ENCODE peak calls at places on chromosomes 6 and 20, in eight cellular contexts. One of them, this sample, is unnamed.

GRCh38 chr6:33983109-33983475 is 162.8 kb downstream of the GRM4 start:
- DNase-seq in OCI-LY7: no peak
- DNase-seq in small intestine: peak; percentile 56
- DNase-seq in thoracic aorta: no peak
- DNase-seq in CD4-positive, alpha-beta T cell: no peak
- DNase-seq in lung: peak; percentile 62
- DNase-seq in effector memory CD4-positive, alpha-beta T cell: no peak
- DNase-seq in neural progenitor cell: no peak
- DNase-seq in this sample: no peak

GRCh38 chr20:7980332-7981046 is 39.1 kb downstream of the TMX4 start:
- DNase-seq in lung: no peak
- DNase-seq in neural progenitor cell: peak; percentile 52
- DNase-seq in small intestine: peak; percentile 35
- DNase-seq in OCI-LY7: peak; percentile 36
- DNase-seq in effector memory CD4-positive, alpha-beta T cell: no peak
- DNase-seq in CD4-positive, alpha-beta T cell: no peak
- DNase-seq in thoracic aorta: no peak
- DNase-seq in this sample: peak; percentile 24

GRCh38 chr6:112877134-112878100 is 530.3 kb downstream of the RFPL4B start:
- DNase-seq in lung: no peak
- DNase-seq in effector memory CD4-positive, alpha-beta T cell: no peak
- DNase-seq in neural progenitor cell: peak; percentile 28
- DNase-seq in CD4-positive, alpha-beta T cell: no peak
- DNase-seq in thoracic aorta: no peak
- DNase-seq in OCI-LY7: no peak
- DNase-seq in small intestine: peak; percentile 1
- DNase-seq in this sample: peak; percentile 77

GRCh38 chr6:44702292-44702691 is 314.8 kb downstream of the CDC5L start:
- DNase-seq in CD4-positive, alpha-beta T cell: no peak
- DNase-seq in small intestine: no peak
- DNase-seq in lung: no peak
- DNase-seq in effector memory CD4-positive, alpha-beta T cell: no peak
- DNase-seq in neural progenitor cell: no peak
- DNase-seq in thoracic aorta: no peak
- DNase-seq in OCI-LY7: no peak
- DNase-seq in this sample: no peak

GRCh38 chr6:21115111-21115510 is 478.4 kb upstream of the SOX4 start:
- DNase-seq in lung: no peak
- DNase-seq in effector memory CD4-positive, alpha-beta T cell: no peak
- DNase-seq in OCI-LY7: no peak
- DNase-seq in CD4-positive, alpha-beta T cell: no peak
- DNase-seq in thoracic aorta: no peak
- DNase-seq in neural progenitor cell: peak; percentile 39
- DNase-seq in small intestine: no peak
- DNase-seq in this sample: no peak

GRCh38 chr6:34235605-34236422 is 859 bp upstream of the HMGA1 start:
- DNase-seq in CD4-positive, alpha-beta T cell: peak; percentile 52
- DNase-seq in neural progenitor cell: peak; percentile 96
- DNase-seq in thoracic aorta: no peak
- DNase-seq in effector memory CD4-positive, alpha-beta T cell: peak; percentile 56
- DNase-seq in lung: peak; percentile 67
- DNase-seq in OCI-LY7: peak; percentile 73
- DNase-seq in small intestine: peak; percentile 85
- DNase-seq in this sample: no peak

GRCh38 chr6:35494161-35494563 is 2.7 kb downstream of the TEAD3 start:
- DNase-seq in neural progenitor cell: peak; percentile 30
- DNase-seq in small intestine: no peak
- DNase-seq in effector memory CD4-positive, alpha-beta T cell: no peak
- DNase-seq in CD4-positive, alpha-beta T cell: no peak
- DNase-seq in OCI-LY7: no peak
- DNase-seq in lung: no peak
- DNase-seq in thoracic aorta: no peak
- DNase-seq in this sample: no peak

GRCh38 chr20:1242530-1242929 is 16.7 kb downstream of the RAD21L1 start:
- DNase-seq in thoracic aorta: no peak
- DNase-seq in lung: no peak
- DNase-seq in neural progenitor cell: no peak
- DNase-seq in OCI-LY7: no peak
- DNase-seq in CD4-positive, alpha-beta T cell: no peak
- DNase-seq in small intestine: no peak
- DNase-seq in effector memory CD4-positive, alpha-beta T cell: no peak
- DNase-seq in this sample: peak; percentile 66

GRCh38 chr6:166266336-166266735 is 41.9 kb downstream of the PRR18 start:
- DNase-seq in small intestine: no peak
- DNase-seq in effector memory CD4-positive, alpha-beta T cell: no peak
- DNase-seq in lung: no peak
- DNase-seq in OCI-LY7: no peak
- DNase-seq in CD4-positive, alpha-beta T cell: no peak
- DNase-seq in neural progenitor cell: no peak
- DNase-seq in thoracic aorta: no peak
- DNase-seq in this sample: no peak

GRCh38 chr6:84508334-84508733 is 256.1 kb downstream of the TBX18 start:
- DNase-seq in effector memory CD4-positive, alpha-beta T cell: no peak
- DNase-seq in small intestine: no peak
- DNase-seq in OCI-LY7: no peak
- DNase-seq in neural progenitor cell: no peak
- DNase-seq in lung: no peak
- DNase-seq in thoracic aorta: no peak
- DNase-seq in CD4-positive, alpha-beta T cell: no peak
- DNase-seq in this sample: no peak

GRCh38 chr20:19462491-19462890 is 250.0 kb downstream of the SLC24A3 start:
- DNase-seq in OCI-LY7: no peak
- DNase-seq in effector memory CD4-positive, alpha-beta T cell: no peak
- DNase-seq in thoracic aorta: no peak
- DNase-seq in lung: no peak
- DNase-seq in neural progenitor cell: no peak
- DNase-seq in CD4-positive, alpha-beta T cell: no peak
- DNase-seq in small intestine: no peak
- DNase-seq in this sample: no peak

GRCh38 chr6:161668665-161669064 is 394.8 kb upstream of the AGPAT4 start:
- DNase-seq in thoracic aorta: no peak
- DNase-seq in OCI-LY7: no peak
- DNase-seq in lung: no peak
- DNase-seq in effector memory CD4-positive, alpha-beta T cell: no peak
- DNase-seq in neural progenitor cell: no peak
- DNase-seq in small intestine: no peak
- DNase-seq in CD4-positive, alpha-beta T cell: no peak
- DNase-seq in this sample: no peak

GRCh38 chr20:4961746-4962145 is 39.6 kb downstream of the SLC23A2 start:
- DNase-seq in CD4-positive, alpha-beta T cell: no peak
- DNase-seq in lung: no peak
- DNase-seq in neural progenitor cell: no peak
- DNase-seq in thoracic aorta: no peak
- DNase-seq in small intestine: no peak
- DNase-seq in OCI-LY7: no peak
- DNase-seq in effector memory CD4-positive, alpha-beta T cell: peak; percentile 4
- DNase-seq in this sample: peak; percentile 70

GRCh38 chr6:109396319-109396718 is 14.1 kb upstream of the CD164 start:
- DNase-seq in effector memory CD4-positive, alpha-beta T cell: no peak
- DNase-seq in OCI-LY7: no peak
- DNase-seq in CD4-positive, alpha-beta T cell: no peak
- DNase-seq in small intestine: no peak
- DNase-seq in neural progenitor cell: no peak
- DNase-seq in thoracic aorta: no peak
- DNase-seq in lung: no peak
- DNase-seq in this sample: no peak

GRCh38 chr6:136961848-136962247 is 39.7 kb downstream of the SLC35D3 start:
- DNase-seq in effector memory CD4-positive, alpha-beta T cell: no peak
- DNase-seq in thoracic aorta: no peak
- DNase-seq in small intestine: peak; percentile 38
- DNase-seq in lung: no peak
- DNase-seq in CD4-positive, alpha-beta T cell: no peak
- DNase-seq in neural progenitor cell: no peak
- DNase-seq in OCI-LY7: no peak
- DNase-seq in this sample: no peak

GRCh38 chr6:136963259-136963658 is 41.2 kb downstream of the SLC35D3 start:
- DNase-seq in CD4-positive, alpha-beta T cell: no peak
- DNase-seq in lung: no peak
- DNase-seq in neural progenitor cell: no peak
- DNase-seq in thoracic aorta: no peak
- DNase-seq in effector memory CD4-positive, alpha-beta T cell: no peak
- DNase-seq in OCI-LY7: no peak
- DNase-seq in small intestine: peak; percentile 18
- DNase-seq in this sample: no peak

GRCh38 chr6:136959471-136959891 is 37.4 kb downstream of the SLC35D3 start:
- DNase-seq in OCI-LY7: no peak
- DNase-seq in CD4-positive, alpha-beta T cell: no peak
- DNase-seq in thoracic aorta: no peak
- DNase-seq in neural progenitor cell: peak; percentile 21
- DNase-seq in small intestine: peak; percentile 74
- DNase-seq in effector memory CD4-positive, alpha-beta T cell: no peak
- DNase-seq in lung: no peak
- DNase-seq in this sample: no peak

GRCh38 chr6:136964368-136964767 is 42.3 kb downstream of the SLC35D3 start:
- DNase-seq in small intestine: peak; percentile 89
- DNase-seq in neural progenitor cell: no peak
- DNase-seq in effector memory CD4-positive, alpha-beta T cell: no peak
- DNase-seq in lung: no peak
- DNase-seq in thoracic aorta: no peak
- DNase-seq in CD4-positive, alpha-beta T cell: no peak
- DNase-seq in OCI-LY7: no peak
- DNase-seq in this sample: no peak

GRCh38 chr6:136962661-136963060 is 40.6 kb downstream of the SLC35D3 start:
- DNase-seq in OCI-LY7: no peak
- DNase-seq in lung: no peak
- DNase-seq in small intestine: peak; percentile 82
- DNase-seq in neural progenitor cell: peak; percentile 35
- DNase-seq in thoracic aorta: no peak
- DNase-seq in CD4-positive, alpha-beta T cell: no peak
- DNase-seq in effector memory CD4-positive, alpha-beta T cell: no peak
- DNase-seq in this sample: no peak
- H3K27ac ChIP-seq in OCI-LY7: no peak overlapping the region
- H3K27ac ChIP-seq in lung: no peak overlapping the region
- H3K27ac ChIP-seq in small intestine: no peak overlapping the region
- H3K27ac ChIP-seq in neural progenitor cell: no peak overlapping the region
- H3K27ac ChIP-seq in thoracic aorta: no peak overlapping the region
- H3K27ac ChIP-seq in CD4-positive, alpha-beta T cell: no peak overlapping the region
- H3K27ac ChIP-seq in effector memory CD4-positive, alpha-beta T cell: no peak overlapping the region
- H3K27ac ChIP-seq in this sample: no peak overlapping the region

DNA sequence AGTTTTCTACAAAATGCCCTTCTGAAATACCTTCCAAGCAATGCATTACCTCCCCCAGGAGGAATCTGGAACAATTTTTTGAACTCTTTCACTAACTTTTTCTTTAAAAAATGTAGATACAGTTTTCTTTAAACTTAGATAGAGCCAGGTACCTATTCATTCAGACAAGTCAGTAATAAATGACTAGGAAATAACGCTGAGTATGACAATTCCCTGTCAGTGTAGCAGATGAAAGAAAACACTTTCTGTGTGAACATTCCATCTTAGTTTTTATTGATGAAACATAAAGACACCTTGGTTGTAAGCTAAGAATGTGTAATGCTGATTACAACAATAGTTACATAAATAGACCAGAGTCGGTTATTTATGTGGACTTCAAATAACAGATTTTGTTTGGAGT is 19.4 kb upstream of the QKI start:
- DNase-seq in thoracic aorta: no peak
- DNase-seq in effector memory CD4-positive, alpha-beta T cell: no peak
- DNase-seq in small intestine: no peak
- DNase-seq in lung: no peak
- DNase-seq in CD4-positive, alpha-beta T cell: no peak
- DNase-seq in OCI-LY7: no peak
- DNase-seq in neural progenitor cell: no peak
- DNase-seq in this sample: no peak
- H3K27ac ChIP-seq in thoracic aorta: no peak overlapping the region
- H3K27ac ChIP-seq in effector memory CD4-positive, alpha-beta T cell: no peak overlapping the region
- H3K27ac ChIP-seq in small intestine: no peak overlapping the region
- H3K27ac ChIP-seq in lung: no peak overlapping the region
- H3K27ac ChIP-seq in CD4-positive, alpha-beta T cell: no peak overlapping the region
- H3K27ac ChIP-seq in OCI-LY7: no peak overlapping the region
- H3K27ac ChIP-seq in neural progenitor cell: no peak overlapping the region
- H3K27ac ChIP-seq in this sample: no peak overlapping the region

GRCh38 chr6:86581833-86582232 is 355.5 kb upstream of the HTR1E start:
- DNase-seq in OCI-LY7: no peak
- DNase-seq in neural progenitor cell: no peak
- DNase-seq in CD4-positive, alpha-beta T cell: no peak
- DNase-seq in thoracic aorta: no peak
- DNase-seq in effector memory CD4-positive, alpha-beta T cell: no peak
- DNase-seq in small intestine: no peak
- DNase-seq in lung: no peak
- DNase-seq in this sample: no peak
- H3K27ac ChIP-seq in OCI-LY7: no peak overlapping the region
- H3K27ac ChIP-seq in neural progenitor cell: no peak overlapping the region
- H3K27ac ChIP-seq in CD4-positive, alpha-beta T cell: no peak overlapping the region
- H3K27ac ChIP-seq in thoracic aorta: no peak overlapping the region
- H3K27ac ChIP-seq in effector memory CD4-positive, alpha-beta T cell: no peak overlapping the region
- H3K27ac ChIP-seq in small intestine: no peak overlapping the region
- H3K27ac ChIP-seq in lung: no peak overlapping the region
- H3K27ac ChIP-seq in this sample: no peak overlapping the region

GRCh38 chr6:158039178-158039557 is 57.5 kb downstream of the SYNJ2 start:
- DNase-seq in effector memory CD4-positive, alpha-beta T cell: no peak
- DNase-seq in CD4-positive, alpha-beta T cell: no peak
- DNase-seq in lung: no peak
- DNase-seq in small intestine: no peak
- DNase-seq in thoracic aorta: no peak
- DNase-seq in OCI-LY7: no peak
- DNase-seq in neural progenitor cell: peak; percentile 21
- DNase-seq in this sample: no peak

GRCh38 chr6:158036261-158036660 is 54.6 kb downstream of the SYNJ2 start:
- DNase-seq in neural progenitor cell: no peak
- DNase-seq in small intestine: no peak
- DNase-seq in thoracic aorta: no peak
- DNase-seq in effector memory CD4-positive, alpha-beta T cell: no peak
- DNase-seq in CD4-positive, alpha-beta T cell: no peak
- DNase-seq in lung: no peak
- DNase-seq in OCI-LY7: no peak
- DNase-seq in this sample: no peak

GRCh38 chr6:158038291-158039177 is 56.9 kb downstream of the SYNJ2 start:
- DNase-seq in CD4-positive, alpha-beta T cell: no peak
- DNase-seq in small intestine: no peak
- DNase-seq in OCI-LY7: no peak
- DNase-seq in thoracic aorta: no peak
- DNase-seq in neural progenitor cell: no peak
- DNase-seq in lung: no peak
- DNase-seq in effector memory CD4-positive, alpha-beta T cell: no peak
- DNase-seq in this sample: no peak

GRCh38 chr6:158037021-158037420 is 55.4 kb downstream of the SYNJ2 start:
- DNase-seq in effector memory CD4-positive, alpha-beta T cell: no peak
- DNase-seq in neural progenitor cell: no peak
- DNase-seq in thoracic aorta: no peak
- DNase-seq in CD4-positive, alpha-beta T cell: no peak
- DNase-seq in small intestine: no peak
- DNase-seq in lung: no peak
- DNase-seq in OCI-LY7: no peak
- DNase-seq in this sample: no peak

DNA sequence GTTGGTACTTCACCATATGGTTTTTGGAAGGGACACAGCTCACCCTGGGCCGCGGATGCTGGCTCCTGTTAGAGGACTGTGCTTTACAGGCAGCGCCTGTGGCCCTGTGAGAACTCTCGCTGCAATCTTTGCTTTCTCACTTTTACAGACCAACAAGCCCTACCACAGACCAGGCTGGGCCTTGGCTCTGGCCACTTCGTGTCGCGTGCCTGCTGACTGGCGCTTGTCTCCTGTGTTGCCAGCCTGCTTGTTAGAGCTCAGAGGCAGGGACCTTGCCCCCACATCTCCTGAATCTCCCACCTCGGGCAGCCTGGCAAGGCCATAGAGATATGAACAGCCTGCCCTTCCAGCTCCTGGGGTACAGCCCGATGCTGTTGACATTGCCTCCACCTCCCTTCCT is 56.1 kb downstream of the SYNJ2 start:
- DNase-seq in OCI-LY7: no peak
- DNase-seq in effector memory CD4-positive, alpha-beta T cell: no peak
- DNase-seq in neural progenitor cell: no peak
- DNase-seq in small intestine: no peak
- DNase-seq in thoracic aorta: no peak
- DNase-seq in lung: no peak
- DNase-seq in CD4-positive, alpha-beta T cell: no peak
- DNase-seq in this sample: no peak
- H3K27ac ChIP-seq in OCI-LY7: no peak overlapping the region
- H3K27ac ChIP-seq in effector memory CD4-positive, alpha-beta T cell: no peak overlapping the region
- H3K27ac ChIP-seq in neural progenitor cell: no peak overlapping the region
- H3K27ac ChIP-seq in small intestine: no peak overlapping the region
- H3K27ac ChIP-seq in thoracic aorta: peak overlapping the region; percentile 88
- H3K27ac ChIP-seq in lung: no peak overlapping the region
- H3K27ac ChIP-seq in CD4-positive, alpha-beta T cell: no peak overlapping the region
- H3K27ac ChIP-seq in this sample: peak overlapping the region; percentile 39

This sample was measured in AG04450.